ENCODE peak calls at places on chromosome 2, in six cellular contexts. B is endodermal cell, K is transverse colon, T is mammary epithelial cell, Q is RWPE1, U is sigmoid colon. L is an unnamed sample.

GRCh38 chr2:231611273-231612198 is 18.9 kb downstream of the TEX44 start:
- DNase-seq in B (peak; percentile 89), K (peak; percentile 48), T (peak; percentile 96), Q (peak; percentile 88), U (peak; percentile 83), L (peak; percentile 57)

GRCh38 chr2:190432567-190433231 is 24.5 kb downstream of the MFSD6 start:
- DNase-seq in B (no peak), K (no peak), T (no peak), Q (no peak), U (no peak), L (peak; percentile 28)

GRCh38 chr2:20350105-20350712 is 435 bp downstream of the PUM2 start:
- DNase-seq in B (peak; percentile 87), K (peak; percentile 53), T (peak; percentile 57), Q (peak; percentile 36), U (peak; percentile 73), L (peak; percentile 44)

GRCh38 chr2:202375006-202375610 is 1.0 kb upstream of the BMPR2 start:
- DNase-seq in B (peak; percentile 83), K (peak; percentile 57), T (peak; percentile 47), Q (no peak), U (peak; percentile 84), L (peak; percentile 21)

GRCh38 chr2:120307482-120307881 is 38.5 kb upstream of the INHBB start:
- DNase-seq in B (no peak), K (no peak), T (no peak), Q (no peak), U (no peak), L (no peak)

GRCh38 chr2:149099298-149099697 is 60.8 kb downstream of the LYPD6B start:
- DNase-seq in B (no peak), K (no peak), T (no peak), Q (no peak), U (no peak), L (no peak)

GRCh38 chr2:207224814-207225482 is 59.2 kb upstream of the KLF7 start:
- DNase-seq in B (no peak), K (no peak), T (no peak), Q (no peak), U (no peak), L (no peak)

GRCh38 chr2:39513641-39514094 is 76.6 kb upstream of the MAP4K3 start:
- DNase-seq in B (peak; percentile 82), K (peak; percentile 58), T (peak; percentile 95), Q (peak; percentile 79), U (peak; percentile 66), L (peak; percentile 61)

GRCh38 chr2:219129589-219129988 is 31.0 kb downstream of the NHEJ1 start:
- DNase-seq in B (no peak), K (no peak), T (no peak), Q (no peak), U (no peak), L (no peak)

GRCh38 chr2:136386046-136386445 is 268.1 kb upstream of the CXCR4 start:
- DNase-seq in B (no peak), K (no peak), T (no peak), Q (no peak), U (no peak), L (no peak)

GRCh38 chr2:134124047-134124753 is 129.7 kb upstream of the MGAT5 start:
- DNase-seq in B (no peak), K (peak; percentile 72), T (no peak), Q (no peak), U (no peak), L (peak; percentile 96)

GRCh38 chr2:101330253-101330921 is 21.9 kb upstream of the RNF149 start:
- DNase-seq in B (peak; percentile 92), K (peak; percentile 68), T (peak; percentile 55), Q (no peak), U (no peak), L (peak; percentile 79)

GRCh38 chr2:183037281-183037659 is 987 bp downstream of the NCKAP1 start:
- DNase-seq in B (no peak), K (no peak), T (peak; percentile 63), Q (peak; percentile 45), U (no peak), L (peak; percentile 48)

GRCh38 chr2:231707625-231708049 is 688 bp upstream of the PTMA start:
- DNase-seq in B (peak; percentile 85), K (no peak), T (peak; percentile 55), Q (no peak), U (no peak), L (no peak)

GRCh38 chr2:2777876-2778275 is 446.8 kb upstream of the MYT1L start:
- DNase-seq in B (no peak), K (no peak), T (no peak), Q (no peak), U (no peak), L (no peak)

GRCh38 chr2:84865181-84865783 is 15.6 kb downstream of the TRABD2A start:
- DNase-seq in B (no peak), K (no peak), T (peak; percentile 34), Q (no peak), U (no peak), L (peak; percentile 39)

GRCh38 chr2:214604861-214605260 is 194.0 kb downstream of the VWC2L start:
- DNase-seq in B (peak; percentile 59), K (no peak), T (no peak), Q (no peak), U (no peak), L (no peak)

GRCh38 chr2:172098650-172099471 is 3.8 kb downstream of the DLX2 start:
- DNase-seq in B (peak; percentile 84), K (peak; percentile 34), T (peak; percentile 76), Q (no peak), U (peak; percentile 63), L (no peak)

GRCh38 chr2:71852141-71852711 is 295.4 kb downstream of the CYP26B1 start:
- DNase-seq in B (peak; percentile 49), K (no peak), T (no peak), Q (no peak), U (no peak), L (no peak)

GRCh38 chr2:206851511-206851910 is 86.1 kb downstream of the FASTKD2 start:
- DNase-seq in B (no peak), K (no peak), T (no peak), Q (no peak), U (no peak), L (no peak)

GRCh38 chr2:225354281-225354774 is 45.2 kb upstream of the NYAP2 start:
- DNase-seq in B (peak; percentile 52), K (no peak), T (no peak), Q (no peak), U (no peak), L (no peak)

GRCh38 chr2:178241852-178242551 is 47.7 kb downstream of the OSBPL6 start:
- DNase-seq in B (no peak), K (peak; percentile 20), T (peak; percentile 82), Q (peak; percentile 77), U (peak; percentile 80), L (peak; percentile 26)

GRCh38 chr2:59627599-59627998 is 925.9 kb downstream of the BCL11A start:
- DNase-seq in B (no peak), K (no peak), T (no peak), Q (no peak), U (no peak), L (no peak)

GRCh38 chr2:224646242-224646846 is 61.2 kb upstream of the CUL3 start:
- DNase-seq in B (peak; percentile 64), K (no peak), T (no peak), Q (no peak), U (no peak), L (no peak)

GRCh38 chr2:38835015-38835601 is 40.6 kb downstream of the DHX57 start:
- DNase-seq in B (no peak), K (no peak), T (peak; percentile 5), Q (no peak), U (no peak), L (peak; percentile 62)

GRCh38 chr2:236658974-236659757 is 89.5 kb downstream of the ACKR3 start:
- DNase-seq in B (no peak), K (no peak), T (no peak), Q (no peak), U (no peak), L (no peak)

GRCh38 chr2:128497461-128497860 is 178.8 kb upstream of the HS6ST1 start:
- DNase-seq in B (peak; percentile 20), K (no peak), T (no peak), Q (no peak), U (no peak), L (no peak)

GRCh38 chr2:128496700-128497099 is 178.0 kb upstream of the HS6ST1 start:
- DNase-seq in B (no peak), K (no peak), T (no peak), Q (no peak), U (no peak), L (no peak)

GRCh38 chr2:128498589-128498988 is 179.9 kb upstream of the HS6ST1 start:
- DNase-seq in B (no peak), K (no peak), T (no peak), Q (no peak), U (no peak), L (no peak)

GRCh38 chr2:128499367-128500135 is 180.9 kb upstream of the HS6ST1 start:
- DNase-seq in B (peak; percentile 38), K (no peak), T (no peak), Q (no peak), U (no peak), L (no peak)

GRCh38 chr2:128498086-128498485 is 179.4 kb upstream of the HS6ST1 start:
- DNase-seq in B (no peak), K (no peak), T (no peak), Q (no peak), U (no peak), L (no peak)
- H3K27ac ChIP-seq in B (no peak overlapping the region), K (no peak overlapping the region), T (no peak overlapping the region), Q (no peak overlapping the region), U (no peak overlapping the region), L (no peak overlapping the region)

GRCh38 chr2:28084564-28084963 is 194.0 kb downstream of the BABAM2 start:
- DNase-seq in B (no peak), K (no peak), T (no peak), Q (no peak), U (no peak), L (no peak)
- H3K27ac ChIP-seq in B (no peak overlapping the region), K (peak overlapping the region; percentile 6), T (no peak overlapping the region), Q (no peak overlapping the region), U (peak overlapping the region; percentile 48), L (no peak overlapping the region)

GRCh38 chr2:188524519-188525113 is 232.9 kb downstream of the GULP1 start:
- DNase-seq in B (no peak), K (peak; percentile 10), T (peak; percentile 28), Q (peak; percentile 15), U (no peak), L (peak; percentile 49)
- H3K27ac ChIP-seq in B (no peak overlapping the region), K (no peak overlapping the region), T (no peak overlapping the region), Q (no peak overlapping the region), U (peak overlapping the region; percentile 73), L (no peak overlapping the region)

GRCh38 chr2:208358758-208359631 is 47.6 kb upstream of the PTH2R start:
- DNase-seq in B (no peak), K (no peak), T (no peak), Q (no peak), U (no peak), L (no peak)
- H3K27ac ChIP-seq in B (no peak overlapping the region), K (no peak overlapping the region), T (no peak overlapping the region), Q (no peak overlapping the region), U (no peak overlapping the region), L (no peak overlapping the region)